ENCODE peak calls at places on chromosomes 3 and 15, in five cellular contexts. Y is ovary, G is gastrocnemius medialis, W is IMR-90, Q is kidney. U is an unnamed sample.

GRCh38 chr3:64216706-64217105 is 8.6 kb downstream of the PRICKLE2 start:
- DNase-seq in Y (no peak), G (no peak), W (peak), Q (no peak), U (no peak)

GRCh38 chr3:128192131-128192530 is 38.9 kb downstream of the EEFSEC start:
- DNase-seq in Y (no peak), G (no peak), W (no peak), Q (no peak), U (no peak)

GRCh38 chr3:136305879-136306278 is 55.7 kb downstream of the PCCB start:
- DNase-seq in Y (no peak), G (no peak), W (peak), Q (no peak), U (peak)

GRCh38 chr15:60972301-60972700 is 256.8 kb downstream of the RORA start:
- DNase-seq in Y (no peak), G (no peak), W (peak), Q (no peak), U (no peak)

GRCh38 chr3:151091685-151092352 is 6.4 kb downstream of the MED12L start:
- DNase-seq in Y (no peak), G (no peak), W (peak), Q (no peak), U (no peak)

GRCh38 chr15:57873564-57874209 is 167.2 kb downstream of the POLR2M start:
- DNase-seq in Y (no peak), G (no peak), W (peak), Q (no peak), U (no peak)

GRCh38 chr15:48447657-48448056 is 116.4 kb downstream of the DUT start:
- DNase-seq in Y (no peak), G (no peak), W (peak), Q (no peak), U (no peak)

GRCh38 chr3:115347737-115348136 is 200.6 kb upstream of the ZBTB20 start:
- DNase-seq in Y (no peak), G (no peak), W (no peak), Q (no peak), U (no peak)

GRCh38 chr15:65902373-65902772 is 33.1 kb downstream of the RAB11A start:
- DNase-seq in Y (no peak), G (peak), W (peak), Q (peak), U (peak)

GRCh38 chr3:12964713-12965612 is 108.3 kb downstream of the IQSEC1 start:
- DNase-seq in Y (no peak), G (no peak), W (no peak), Q (peak), U (no peak)
- TF ChIP-seq CTCF in Y (no peak), G (no peak), W (no peak), Q (no peak), U (no peak)

DNA sequence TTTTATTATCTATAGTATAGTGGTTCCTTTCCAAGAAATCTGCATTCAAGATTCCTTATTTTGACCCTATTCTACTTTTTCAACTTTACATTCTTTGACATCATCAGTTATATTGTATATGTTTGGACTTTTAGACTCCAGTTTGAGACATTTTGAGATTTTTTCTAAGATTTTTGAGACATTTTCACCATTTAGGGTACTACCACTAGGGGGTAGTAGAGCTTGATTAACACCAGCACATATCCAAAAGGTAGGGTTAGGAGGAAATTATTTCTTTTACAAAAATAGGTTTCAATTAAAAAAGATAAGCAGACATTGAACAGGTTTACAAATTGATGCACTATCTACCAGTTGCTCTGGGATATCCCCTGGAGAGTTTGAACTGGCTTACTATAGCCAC is 262.5 kb downstream of the SCAPER start:
- DNase-seq in Y (no peak), G (no peak), W (no peak), Q (no peak), U (no peak)
- TF ChIP-seq CTCF in Y (no peak), G (no peak), W (peak), Q (no peak), U (peak)

GRCh38 chr15:92305342-92305741 is 88.3 kb upstream of the ST8SIA2 start:
- DNase-seq in Y (no peak), G (no peak), W (no peak), Q (no peak), U (no peak)

GRCh38 chr15:92304239-92304975 is 89.3 kb upstream of the ST8SIA2 start:
- DNase-seq in Y (no peak), G (no peak), W (no peak), Q (no peak), U (no peak)

DNA sequence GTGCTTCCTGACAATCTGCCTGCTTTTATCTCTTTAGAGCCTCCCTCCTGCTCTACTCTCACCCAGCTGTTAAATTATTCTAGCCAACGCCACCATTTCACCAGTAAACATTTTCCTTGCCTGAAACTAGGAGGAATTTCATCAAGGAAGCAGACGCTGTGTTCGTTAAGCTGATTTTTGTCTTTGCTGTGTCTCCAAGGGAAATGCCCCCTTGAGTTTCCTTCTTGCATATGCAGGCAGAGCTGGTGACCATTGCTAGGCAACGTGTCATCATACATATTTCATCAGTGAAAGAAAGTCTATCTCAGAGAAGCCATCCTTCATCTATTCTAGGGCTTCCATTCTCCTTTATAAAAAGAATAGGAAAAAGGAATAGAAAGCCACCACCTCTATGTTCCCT is 87.0 kb upstream of the ST8SIA2 start:
- DNase-seq in Y (no peak), G (no peak), W (no peak), Q (no peak), U (no peak)
- TF ChIP-seq CTCF in Y (no peak), G (no peak), W (no peak), Q (no peak), U (no peak)

GRCh38 chr3:43882976-43883680 is 192.4 kb downstream of the ABHD5 start:
- DNase-seq in Y (peak), G (no peak), W (no peak), Q (no peak), U (no peak)

GRCh38 chr3:43874290-43874689 is 183.6 kb downstream of the ABHD5 start:
- DNase-seq in Y (no peak), G (no peak), W (no peak), Q (no peak), U (no peak)

GRCh38 chr3:43876648-43877047 is 185.9 kb downstream of the ABHD5 start:
- DNase-seq in Y (no peak), G (no peak), W (no peak), Q (no peak), U (no peak)

GRCh38 chr3:43883729-43884396 is 193.1 kb downstream of the ABHD5 start:
- DNase-seq in Y (peak), G (no peak), W (no peak), Q (no peak), U (no peak)

DNA sequence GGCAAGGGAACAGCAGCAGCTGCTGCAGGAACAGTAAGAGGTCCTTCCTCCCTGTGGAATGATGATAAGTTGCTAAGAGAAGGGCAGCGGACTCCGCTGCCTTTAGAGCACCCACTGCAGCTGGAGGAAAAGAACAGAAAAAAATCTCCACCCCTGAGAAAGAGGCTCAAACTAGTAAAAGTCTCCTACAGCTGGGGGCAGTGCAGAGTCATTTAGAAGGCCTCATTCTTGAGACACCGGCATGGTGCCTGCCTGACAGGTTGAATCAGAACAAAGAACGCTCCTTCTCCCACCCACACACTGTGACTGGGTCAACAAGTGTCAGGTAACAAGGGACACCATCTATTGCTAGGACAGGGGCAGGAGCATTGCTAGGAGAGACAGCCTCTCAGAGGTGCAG is 188.4 kb downstream of the ABHD5 start:
- DNase-seq in Y (no peak), G (no peak), W (no peak), Q (no peak), U (no peak)
- TF ChIP-seq CTCF in Y (no peak), G (no peak), W (peak), Q (peak), U (peak)

U was measured in GM06990.